ENCODE peak calls at places on chromosomes 16 and 17, in ten cellular contexts. Q is NK-92 treated with Interleukin-12 subunit alpha and Interleukin-12 subunit beta, amount 100 ng/mL, for 24 hours; F is fibroblast of lung; D is T-helper 1 cell; K is G401; X is NAMALWA; I is hypothalamus; Y is substantia nigra; H is SK-N-MC; T is AG10803. S is an unnamed sample.

GRCh38 chr16:58649707-58650106 is 20.1 kb upstream of the CNOT1 start:
- DNase-seq in Q (no peak), F (no peak), D (no peak), K (no peak), X (no peak), I (no peak), Y (no peak), H (no peak), T (no peak), S (no peak)

GRCh38 chr17:37255434-37255833 is 120.4 kb upstream of the C17orf78 start:
- DNase-seq in Q (no peak), F (no peak), D (no peak), K (peak), X (no peak), I (no peak), Y (no peak), H (no peak), T (no peak), S (no peak)

GRCh38 chr17:17401271-17401781 is 75.5 kb upstream of the MED9 start:
- DNase-seq in Q (no peak), F (no peak), D (no peak), K (no peak), X (peak), I (no peak), Y (no peak), H (no peak), T (peak), S (no peak)

GRCh38 chr17:39739885-39740356 is 2.2 kb downstream of the GRB7 start:
- DNase-seq in Q (no peak), F (no peak), D (no peak), K (peak), X (no peak), I (no peak), Y (no peak), H (no peak), T (no peak), S (peak)

GRCh38 chr17:38464251-38464722 is 36.0 kb downstream of the ARHGAP23 start:
- DNase-seq in Q (no peak), F (no peak), D (no peak), K (no peak), X (no peak), I (no peak), Y (peak), H (no peak), T (peak), S (no peak)

GRCh38 chr17:18016426-18016825 is 22.5 kb downstream of the ATPAF2 start:
- DNase-seq in Q (no peak), F (no peak), D (no peak), K (no peak), X (no peak), I (no peak), Y (no peak), H (no peak), T (no peak), S (no peak)

GRCh38 chr16:66128363-66128725 is 238.1 kb upstream of the CDH5 start:
- DNase-seq in Q (no peak), F (no peak), D (no peak), K (no peak), X (no peak), I (no peak), Y (no peak), H (no peak), T (peak), S (no peak)

GRCh38 chr16:87744750-87745514 is 20.9 kb downstream of the KLHDC4 start:
- DNase-seq in Q (no peak), F (no peak), D (no peak), K (no peak), X (no peak), I (no peak), Y (no peak), H (no peak), T (no peak), S (no peak)

GRCh38 chr17:55238931-55239297 is 25.8 kb upstream of the HLF start:
- DNase-seq in Q (no peak), F (no peak), D (no peak), K (no peak), X (no peak), I (no peak), Y (no peak), H (no peak), T (no peak), S (peak)

S was measured in body of pancreas.